ENCODE peak calls at places on chromosomes 2 and 18, in six cellular contexts. G is HFFc6, P is DMS153, L is amniotic epithelial cell, I is RPMI7951, T is germinal center. O is an unnamed sample.

GRCh38 chr2:118738524-118739308 is 108.7 kb downstream of the EN1 start:
- DNase-seq in P (no peak), I (peak), G (peak), L (peak), T (no peak), O (no peak)

GRCh38 chr2:10264506-10265327 is 38.0 kb upstream of the HPCAL1 start:
- DNase-seq in P (no peak), L (no peak), G (no peak), T (no peak), I (no peak), O (no peak)

GRCh38 chr2:21422050-21422449 is 298.3 kb downstream of the TDRD15 start:
- DNase-seq in I (no peak), G (no peak), P (peak), T (peak), L (peak), O (peak)

GRCh38 chr2:148358375-148358774 is 286.2 kb upstream of the EPC2 start:
- DNase-seq in T (no peak), G (no peak), L (no peak), P (no peak), I (no peak), O (no peak)

GRCh38 chr18:11322006-11322405 is 172.6 kb upstream of the PIEZO2 start:
- DNase-seq in G (no peak), L (no peak), T (no peak), P (no peak), I (peak), O (no peak)

GRCh38 chr2:201797175-201797840 is 9.0 kb upstream of the CDK15 start:
- DNase-seq in I (peak), L (peak), T (no peak), P (no peak), G (peak), O (no peak)

GRCh38 chr2:8684885-8685696 is 3.2 kb downstream of the ID2 start:
- DNase-seq in G (peak), P (peak), I (no peak), L (peak), T (peak), O (peak)

GRCh38 chr2:239693330-239693729 is 292.5 kb upstream of the HDAC4 start:
- DNase-seq in I (no peak), T (no peak), P (no peak), L (no peak), G (no peak), O (no peak)

GRCh38 chr18:23225518-23225917 is 90.2 kb downstream of the CABLES1 start:
- DNase-seq in P (no peak), G (peak), L (peak), I (peak), T (no peak), O (no peak)

GRCh38 chr2:227325824-227326195 is 759 bp downstream of the MFF start:
- DNase-seq in L (peak), G (peak), T (peak), I (peak), P (no peak), O (peak)

GRCh38 chr2:219831957-219832356 is 204.5 kb downstream of the SLC4A3 start:
- DNase-seq in I (no peak), L (no peak), P (no peak), G (no peak), T (no peak), O (no peak)

GRCh38 chr18:79763407-79763806 is 34.3 kb upstream of the KCNG2 start:
- DNase-seq in I (no peak), P (no peak), T (no peak), G (no peak), L (no peak), O (no peak)

GRCh38 chr18:70659026-70659726 is 370.3 kb downstream of the SOCS6 start:
- DNase-seq in I (no peak), L (no peak), T (no peak), P (no peak), G (no peak), O (no peak)

GRCh38 chr2:165627463-165627862 is 158.0 kb downstream of the CSRNP3 start:
- DNase-seq in P (no peak), I (no peak), L (peak), T (no peak), G (no peak), O (no peak)

GRCh38 chr18:11733031-11733430 is 44.0 kb downstream of the GNAL start:
- DNase-seq in I (peak), P (no peak), T (peak), G (peak), L (peak), O (peak)

GRCh38 chr2:57965961-57966360 is 80.6 kb upstream of the VRK2 start:
- DNase-seq in P (no peak), I (no peak), L (no peak), T (no peak), G (no peak), O (no peak)

GRCh38 chr2:240586919-240587800 is 626 bp downstream of the CAPN10 start:
- DNase-seq in P (peak), G (peak), L (no peak), I (no peak), T (peak), O (peak)

GRCh38 chr2:112811276-112811831 is 25.2 kb downstream of the IL1B start:
- DNase-seq in T (no peak), P (no peak), I (no peak), G (no peak), L (peak), O (no peak)

GRCh38 chr2:196233808-196234501 is 62.6 kb upstream of the STK17B start:
- DNase-seq in I (no peak), P (no peak), L (no peak), G (no peak), T (no peak), O (no peak)

GRCh38 chr2:156399950-156400703 is 36.1 kb upstream of the GPD2 start:
- DNase-seq in I (peak), G (peak), T (peak), L (peak), P (peak), O (peak)

GRCh38 chr2:237262838-237263771 is 150.9 kb downstream of the COL6A3 start:
- DNase-seq in G (peak), L (peak), T (no peak), I (peak), P (no peak), O (no peak)

GRCh38 chr2:229974271-229974670 is 52.0 kb downstream of the FBXO36 start:
- DNase-seq in P (no peak), G (peak), T (no peak), I (peak), L (peak), O (no peak)

GRCh38 chr2:119517433-119517832 is 6.8 kb downstream of the SCTR start:
- DNase-seq in I (peak), L (peak), T (peak), G (peak), P (no peak), O (no peak)

GRCh38 chr2:111071480-111072143 is 49.1 kb upstream of the BCL2L11 start:
- DNase-seq in L (peak), I (peak), P (peak), T (no peak), G (peak), O (no peak)

GRCh38 chr2:201707753-201708152 is 9.3 kb upstream of the MPP4 start:
- DNase-seq in T (no peak), I (peak), L (peak), P (no peak), G (peak), O (no peak)

GRCh38 chr2:62662548-62662947 is 43.0 kb upstream of the EHBP1 start:
- DNase-seq in L (no peak), T (no peak), P (no peak), I (no peak), G (no peak), O (no peak)